ENCODE peak calls at places on chromosomes 11 and 22, in four cellular contexts. P is A549, F is IMR-90, W is K562. I is an unnamed sample.

GRCh38 chr11:86192858-86193257 is 51.7 kb upstream of the EED start:
- DNase-seq in P (no peak), F (no peak), W (no peak), I (no peak)

GRCh38 chr11:121650520-121651266 is 197.9 kb upstream of the SORL1-AS1 start:
- DNase-seq in P (no peak), F (no peak), W (no peak), I (no peak)

GRCh38 chr11:61042961-61043540 is 59.2 kb upstream of the CD5 start:
- DNase-seq in P (no peak), F (no peak), W (no peak), I (no peak)

GRCh38 chr22:36753120-36753802 is 22.7 kb downstream of the IFT27 start:
- DNase-seq in P (no peak), F (no peak), W (no peak), I (no peak)

GRCh38 chr11:2110521-2110920 is 28.7 kb downstream of the IGF2 start:
- DNase-seq in P (no peak), F (no peak), W (no peak), I (no peak)

GRCh38 chr11:78806214-78807004 is 231.7 kb upstream of the NARS2 start:
- DNase-seq in P (no peak), F (no peak), W (no peak), I (no peak)

GRCh38 chr22:50101870-50102565 is 12.2 kb downstream of the MOV10L1 start:
- DNase-seq in P (no peak), F (no peak), W (no peak), I (no peak)

GRCh38 chr11:125272822-125273221 is 108.3 kb downstream of the PKNOX2 start:
- DNase-seq in P (no peak), F (no peak), W (no peak), I (no peak)

GRCh38 chr11:88335284-88335683 is 2.3 kb downstream of the CTSC start:
- DNase-seq in P (no peak), F (no peak), W (no peak), I (no peak)

DNA sequence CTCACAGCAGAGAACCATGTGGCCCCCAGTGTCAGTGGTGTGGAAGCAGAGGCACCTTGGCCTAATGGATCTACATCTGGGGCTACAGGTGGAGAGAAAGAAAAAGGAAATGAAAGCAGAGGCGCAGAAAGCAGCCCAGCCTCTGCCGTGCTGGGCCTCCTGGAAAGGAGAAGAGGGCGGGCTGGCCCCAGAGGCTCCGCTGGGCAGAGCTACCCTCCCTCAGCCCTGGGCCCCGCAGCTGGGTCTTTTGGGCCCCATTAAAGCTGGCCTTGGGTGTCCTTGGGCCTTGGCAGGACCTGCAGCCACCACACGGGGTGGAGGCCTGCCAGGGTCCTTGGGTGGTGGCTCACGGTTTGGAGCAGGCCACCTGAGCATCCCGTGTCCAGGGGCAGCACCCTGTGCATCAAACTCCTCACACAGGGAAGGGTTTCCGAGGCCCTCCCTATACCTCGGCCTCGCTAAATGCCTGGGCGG is 31.6 kb upstream of the GAL start:
- DNase-seq in P (no peak), F (no peak), W (no peak), I (no peak)
- H3K4me2 ChIP-seq in P (no peak), F (no peak), W (no peak), I (no peak)

GRCh38 chr11:119617343-119617713 is 111.7 kb downstream of the NECTIN1 start:
- DNase-seq in P (no peak), F (no peak), W (no peak), I (no peak)
- TF ChIP-seq POLR2A in P (no peak), F (no peak), W (no peak), I (no peak)

GRCh38 chr11:9755561-9755960 is 91.7 kb downstream of the SWAP70 start:
- DNase-seq in P (no peak), F (peak), W (no peak), I (no peak)
- H3K4me2 ChIP-seq in P (no peak), F (no peak), W (no peak), I (no peak)

DNA sequence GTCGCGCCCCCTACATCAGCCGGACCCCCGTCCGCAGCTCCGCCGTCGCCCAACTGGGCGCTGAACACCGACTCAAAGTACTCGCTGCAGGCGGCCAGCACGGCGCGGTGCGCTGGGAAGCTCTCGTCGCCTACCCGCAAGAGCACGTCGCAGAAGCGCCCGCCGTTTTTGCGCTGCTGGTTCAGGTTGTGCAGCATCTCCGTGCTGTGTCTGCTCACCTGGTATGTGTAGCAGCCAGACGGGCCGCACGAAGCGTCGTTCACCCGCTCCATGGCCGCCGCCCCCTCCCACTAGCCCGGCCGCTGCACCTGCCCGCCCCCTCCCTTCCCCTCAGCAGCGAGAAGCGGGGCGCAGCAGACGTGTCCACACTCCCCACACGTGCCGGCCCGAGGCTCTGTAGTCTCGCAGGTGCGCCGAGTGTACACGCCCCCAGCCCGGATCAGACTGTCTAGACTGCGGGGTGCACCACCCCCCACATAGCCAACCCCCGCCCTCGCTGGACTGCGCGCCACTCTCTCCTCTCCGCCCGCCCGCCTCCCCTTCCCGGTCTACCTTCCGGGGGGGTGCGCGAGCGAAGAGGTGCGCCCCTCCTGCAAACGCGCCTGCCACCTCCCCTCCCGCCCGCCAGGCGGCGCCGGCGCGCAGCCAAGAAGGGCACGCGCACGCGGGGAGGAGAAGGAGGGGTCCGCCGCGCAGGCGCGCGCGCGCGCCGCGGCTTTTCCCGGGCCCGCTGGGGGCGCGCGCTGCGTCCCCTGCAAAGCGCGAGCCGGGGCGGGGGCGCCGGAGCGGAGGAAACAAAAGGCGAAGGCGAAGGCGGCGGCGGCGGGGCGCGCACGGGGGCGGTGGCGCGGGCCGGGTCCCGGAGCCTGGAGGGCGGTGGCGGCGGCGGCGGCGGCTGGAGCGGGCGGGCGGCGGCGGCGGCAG is 553 bp downstream of the PATZ1 start:
- DNase-seq in P (peak), F (peak), W (peak), I (peak)
- TF ChIP-seq POLR2A in P (no peak), F (peak), W (no peak), I (no peak)

GRCh38 chr11:68200639-68201038 is 12.5 kb downstream of the KMT5B start:
- DNase-seq in P (no peak), F (peak), W (no peak), I (no peak)
- H3K4me2 ChIP-seq in P (peak), F (no peak), W (no peak), I (no peak)

GRCh38 chr11:72080326-72081183 is at the start of the genes LRRC51 and NUMA1:
- DNase-seq in P (peak), F (peak), W (peak), I (peak)
- TF ChIP-seq POLR2A in P (peak), F (peak), W (peak), I (peak)

GRCh38 chr11:19436932-19437331 is 196.2 kb upstream of the E2F8 start:
- DNase-seq in P (no peak), F (no peak), W (no peak), I (no peak)

GRCh38 chr11:19435306-19435989 is 194.7 kb upstream of the E2F8 start:
- DNase-seq in P (no peak), F (no peak), W (no peak), I (no peak)

GRCh38 chr11:19441288-19441687 is 200.5 kb upstream of the E2F8 start:
- DNase-seq in P (no peak), F (no peak), W (peak), I (no peak)

GRCh38 chr11:19433791-19434190 is 193.0 kb upstream of the E2F8 start:
- DNase-seq in P (no peak), F (no peak), W (no peak), I (no peak)

GRCh38 chr11:19437760-19438159 is 197.0 kb upstream of the E2F8 start:
- DNase-seq in P (peak), F (peak), W (no peak), I (no peak)
- H3K4me2 ChIP-seq in P (peak), F (peak), W (no peak), I (no peak)

DNA sequence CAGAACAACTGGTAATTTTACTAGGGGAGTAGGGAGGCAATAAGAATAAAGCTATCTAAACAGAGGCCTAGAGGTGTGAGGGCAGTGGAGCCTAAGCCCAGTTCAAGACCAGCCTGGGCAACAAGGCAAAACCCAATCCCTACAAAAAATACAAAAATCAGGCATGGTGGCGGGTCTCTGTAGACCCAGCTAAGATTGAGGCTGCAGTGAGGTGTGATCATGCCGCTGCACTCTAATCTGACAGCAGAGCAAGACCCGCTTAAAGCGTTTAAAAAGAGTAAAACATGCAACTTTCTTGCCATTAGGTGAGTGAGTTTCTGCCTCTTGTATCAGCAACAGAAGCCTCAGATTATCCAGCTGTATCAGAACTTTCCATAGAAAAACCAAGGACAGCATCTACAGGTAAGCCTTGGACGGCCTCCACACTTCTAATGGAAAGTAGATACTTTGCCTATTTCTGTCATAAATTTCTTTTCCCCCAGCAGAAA is 12.1 kb downstream of the TAF1D start:
- DNase-seq in P (no peak), F (no peak), W (no peak), I (no peak)
- TF ChIP-seq POLR2A in P (no peak), F (peak), W (peak), I (no peak)

GRCh38 chr22:27972732-27973698 is 54.0 kb upstream of the PITPNB start:
- DNase-seq in P (no peak), F (peak), W (no peak), I (no peak)
- H3K4me2 ChIP-seq in P (no peak), F (no peak), W (no peak), I (no peak)

DNA sequence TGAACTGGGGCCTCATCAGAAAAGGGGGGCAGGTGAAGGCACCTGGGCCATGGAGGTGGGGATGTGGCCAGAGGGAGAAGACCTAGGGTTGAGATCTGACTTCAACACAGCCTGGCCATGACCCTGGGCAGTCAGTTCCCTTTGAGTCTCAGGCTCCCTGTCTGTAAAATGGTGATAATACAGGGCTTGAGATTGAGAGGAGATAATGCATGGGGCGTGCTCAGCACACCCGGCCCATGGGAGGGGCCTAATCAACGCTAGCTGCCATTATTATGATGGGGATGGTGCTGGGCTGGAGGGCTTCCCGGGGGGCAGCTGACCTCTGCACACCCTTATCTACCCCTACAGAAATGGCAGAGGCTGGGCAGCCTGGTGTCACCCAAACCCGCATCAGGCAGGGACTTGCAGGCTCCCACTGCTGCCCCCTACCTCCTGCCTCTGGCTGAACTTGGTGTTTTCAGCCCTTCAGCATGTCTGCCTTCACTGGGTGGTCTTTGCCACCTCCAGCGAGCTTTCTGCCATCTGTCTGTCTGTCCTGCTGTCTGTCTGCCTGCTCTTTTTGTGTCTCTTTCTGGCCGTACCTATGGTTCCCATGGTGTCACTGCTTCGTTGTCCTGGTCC is 84.5 kb downstream of the CACNA1I start:
- DNase-seq in P (peak), F (no peak), W (peak), I (no peak)
- TF ChIP-seq POLR2A in P (no peak), F (no peak), W (no peak), I (no peak)